ENCODE peak calls at places on chromosomes 1 and 21, in ten cellular contexts. Q is LoVo; D is mucosa of gallbladder; H is ureter; E is naive thymus-derived CD4-positive, alpha-beta T cell; B is WERI-Rb-1; K is amygdala; W is GM19239; X is Calu3; P is A673. S is an unnamed sample.

GRCh38 chr1:211118407-211119102 is 15.4 kb downstream of the KCNH1 start:
- DNase-seq in Q (no peak), E (no peak), K (no peak), X (no peak), D (no peak), P (peak), W (no peak), B (no peak), H (no peak), S (no peak)

GRCh38 chr1:109104364-109105151 is 9.4 kb upstream of the ELAPOR1 start:
- DNase-seq in X (no peak), B (no peak), H (no peak), K (no peak), Q (no peak), P (no peak), W (no peak), D (no peak), E (no peak), S (no peak)

GRCh38 chr1:223714849-223715709 is 2.7 kb downstream of the CAPN2 start:
- DNase-seq in K (no peak), P (peak), Q (peak), W (no peak), D (peak), H (peak), X (peak), E (no peak), B (peak), S (no peak)

GRCh38 chr1:27314737-27315136 is 7.2 kb upstream of the TMEM222 start:
- DNase-seq in D (no peak), P (no peak), W (no peak), H (no peak), K (no peak), Q (no peak), B (no peak), E (no peak), X (no peak), S (no peak)

GRCh38 chr1:58065520-58065919 is 481.0 kb downstream of the OMA1 start:
- DNase-seq in Q (no peak), B (peak), X (peak), P (no peak), E (no peak), W (no peak), H (no peak), K (no peak), D (no peak), S (no peak)

GRCh38 chr1:215794151-215794550 is 227.0 kb downstream of the KCTD3 start:
- DNase-seq in D (no peak), E (no peak), Q (no peak), K (no peak), H (no peak), P (no peak), B (no peak), W (no peak), X (no peak), S (no peak)

GRCh38 chr1:182069028-182069466 is 7.5 kb upstream of the ZNF648 start:
- DNase-seq in D (peak), E (no peak), W (peak), Q (peak), H (peak), X (peak), K (no peak), P (peak), B (peak), S (no peak)

GRCh38 chr1:36067871-36068270 is 16.0 kb upstream of the TEKT2 start:
- DNase-seq in E (no peak), B (no peak), W (no peak), P (no peak), Q (no peak), X (no peak), K (no peak), H (no peak), D (no peak), S (no peak)

GRCh38 chr1:156815307-156815826 is 1.3 kb downstream of the SH2D2A start:
- DNase-seq in Q (no peak), K (no peak), D (peak), E (no peak), X (no peak), B (peak), P (no peak), W (no peak), H (no peak), S (no peak)

GRCh38 chr1:19597463-19598309 is 46.4 kb upstream of the NBL1 start:
- DNase-seq in D (peak), X (no peak), Q (peak), K (no peak), H (no peak), E (peak), W (no peak), P (peak), B (no peak), S (no peak)

GRCh38 chr21:30979054-30979453 is 59.2 kb downstream of the KRTAP19-8 start:
- DNase-seq in D (no peak), P (no peak), Q (no peak), X (no peak), H (no peak), E (no peak), W (peak), K (no peak), B (no peak), S (no peak)

GRCh38 chr1:91846007-91846620 is 39.8 kb downstream of the TGFBR3 start:
- DNase-seq in E (no peak), X (peak), D (peak), B (no peak), H (no peak), Q (peak), K (no peak), W (no peak), P (peak), S (no peak)

GRCh38 chr1:6440198-6441126 is 15.9 kb downstream of the ESPN start:
- DNase-seq in E (no peak), K (no peak), B (peak), Q (peak), D (no peak), P (peak), X (peak), H (no peak), W (no peak), S (no peak)

GRCh38 chr1:53754484-53755312 is 15.7 kb upstream of the GLIS1 start:
- DNase-seq in E (no peak), X (peak), H (peak), W (no peak), P (peak), B (peak), D (peak), K (no peak), Q (peak), S (no peak)

GRCh38 chr1:47738560-47739182 is 258.5 kb downstream of the TRABD2B start:
- DNase-seq in B (peak), W (no peak), P (peak), Q (peak), K (no peak), H (peak), E (no peak), D (peak), X (peak), S (no peak)

GRCh38 chr1:55001311-55001710 is 2.6 kb downstream of the BSND start:
- DNase-seq in Q (no peak), P (no peak), B (no peak), H (no peak), K (no peak), W (no peak), E (no peak), D (no peak), X (no peak), S (no peak)

GRCh38 chr1:161691846-161692245 is 15.2 kb upstream of the FCRLA start:
- DNase-seq in X (no peak), P (no peak), E (no peak), D (no peak), Q (no peak), W (no peak), B (no peak), H (no peak), K (no peak), S (no peak)

GRCh38 chr21:46084041-46084561 is 13.8 kb upstream of the COL6A2 start:
- DNase-seq in X (no peak), H (no peak), D (peak), B (no peak), P (no peak), E (no peak), K (no peak), Q (no peak), W (no peak), S (no peak)

GRCh38 chr21:46021978-46022544 is 40.5 kb downstream of the COL6A1 start:
- DNase-seq in W (no peak), Q (no peak), X (no peak), H (no peak), K (no peak), P (no peak), B (no peak), D (peak), E (no peak), S (no peak)

GRCh38 chr1:2981981-2982614 is 39.2 kb upstream of the ACTRT2 start:
- DNase-seq in D (no peak), E (no peak), K (no peak), X (no peak), W (no peak), H (no peak), P (no peak), B (no peak), Q (no peak), S (no peak)

GRCh38 chr1:215287362-215287761 is 204.8 kb downstream of the KCNK2 start:
- DNase-seq in D (no peak), P (no peak), E (no peak), H (no peak), W (no peak), Q (no peak), B (no peak), K (no peak), X (no peak), S (no peak)

GRCh38 chr1:107525146-107525545 is 384.3 kb downstream of the NTNG1 start:
- DNase-seq in P (peak), E (no peak), H (no peak), B (no peak), D (no peak), W (no peak), K (no peak), Q (no peak), X (no peak), S (no peak)

GRCh38 chr1:235937123-235937522 is 70.4 kb upstream of the LYST start:
- DNase-seq in E (no peak), X (no peak), P (no peak), Q (no peak), H (no peak), D (no peak), W (no peak), K (no peak), B (no peak), S (no peak)

GRCh38 chr1:16173447-16174260 is 17.8 kb upstream of the EPHA2 start:
- DNase-seq in Q (peak), X (peak), P (no peak), B (no peak), D (peak), H (peak), K (no peak), E (no peak), W (no peak), S (peak)

GRCh38 chr1:6185635-6186382 is 5.7 kb upstream of the CHD5 start:
- DNase-seq in E (no peak), H (no peak), B (no peak), X (no peak), D (no peak), P (peak), W (no peak), Q (no peak), K (no peak), S (no peak)

GRCh38 chr1:61053712-61054608 is 28.4 kb upstream of the NFIA start:
- DNase-seq in K (peak), P (no peak), W (no peak), X (no peak), H (peak), E (no peak), Q (peak), B (no peak), D (no peak), S (no peak)

GRCh38 chr1:234486858-234487830 is 8.2 kb upstream of the TARBP1 start:
- DNase-seq in X (peak), Q (no peak), H (peak), B (peak), K (peak), E (peak), D (peak), P (peak), W (no peak), S (no peak)

GRCh38 chr1:193213998-193214397 is 27.6 kb upstream of the B3GALT2 start:
- DNase-seq in K (no peak), X (no peak), P (no peak), E (no peak), W (no peak), D (no peak), H (no peak), Q (no peak), B (no peak), S (no peak)

GRCh38 chr1:211738709-211739301 is 63.4 kb upstream of the NEK2 start:
- DNase-seq in Q (no peak), E (peak), K (no peak), W (no peak), D (no peak), X (no peak), H (no peak), B (peak), P (no peak), S (no peak)

GRCh38 chr1:18951416-18951815 is 5.1 kb downstream of the IFFO2 start:
- DNase-seq in P (no peak), E (no peak), H (no peak), X (no peak), Q (no peak), K (no peak), B (no peak), D (no peak), W (no peak), S (no peak)

GRCh38 chr1:209715314-209715713 is 10.7 kb downstream of the HSD11B1 start:
- DNase-seq in W (no peak), Q (no peak), K (no peak), B (no peak), E (no peak), H (no peak), X (no peak), D (no peak), P (no peak), S (no peak)

GRCh38 chr1:234922987-234923386 is 205.7 kb downstream of the TOMM20 start:
- DNase-seq in Q (no peak), D (no peak), X (no peak), K (no peak), P (no peak), B (no peak), E (no peak), W (no peak), H (peak), S (no peak)

GRCh38 chr1:164602142-164602429 is 43.1 kb downstream of the PBX1 start:
- DNase-seq in W (no peak), X (peak), E (no peak), D (peak), K (no peak), H (peak), P (no peak), Q (peak), B (peak), S (no peak)

GRCh38 chr1:211578640-211579433 is at the start of gene SLC30A1:
- DNase-seq in Q (peak), H (peak), E (peak), B (peak), K (peak), W (peak), P (peak), D (peak), X (peak), S (peak)

GRCh38 chr1:154851392-154852177 is 18.5 kb downstream of the KCNN3 start:
- DNase-seq in W (no peak), K (no peak), B (peak), P (no peak), X (no peak), H (no peak), Q (no peak), E (no peak), D (no peak), S (no peak)

GRCh38 chr1:44808938-44809917 is 905 bp downstream of the BTBD19 start:
- DNase-seq in K (no peak), E (peak), B (no peak), P (peak), H (no peak), W (peak), X (no peak), Q (no peak), D (peak), S (no peak)

GRCh38 chr1:153534226-153534932 is 1.4 kb downstream of the S100A6 start:
- DNase-seq in K (no peak), P (no peak), D (no peak), Q (no peak), W (no peak), H (no peak), X (peak), B (no peak), E (no peak), S (no peak)

GRCh38 chr21:38729745-38730401 is 75.9 kb upstream of the ETS2 start:
- DNase-seq in H (no peak), P (no peak), Q (no peak), K (no peak), X (no peak), E (no peak), B (no peak), D (no peak), W (no peak), S (no peak)

GRCh38 chr1:39761016-39761415 is 10.1 kb downstream of the OXCT2 start:
- DNase-seq in P (no peak), K (no peak), W (no peak), B (no peak), H (no peak), E (no peak), D (no peak), X (no peak), Q (no peak), S (no peak)